ENCODE peak calls at places on chromosomes 5 and 9, in five cellular contexts. U is Calu3; A is cardiac fibroblast; V is CD8-positive, alpha-beta T cell; I is SK-N-SH. O is an unnamed sample.

GRCh38 chr9:81028504-81028903 is 660.8 kb downstream of the TLE1 start:
- DNase-seq in A (peak), V (no peak), U (peak), I (no peak), O (peak)

GRCh38 chr5:1895771-1896420 is 13.2 kb upstream of the IRX4 start:
- DNase-seq in I (no peak), V (no peak), A (no peak), U (no peak), O (no peak)

GRCh38 chr5:100409538-100409937 is 125.6 kb upstream of the FAM174A start:
- DNase-seq in I (no peak), A (no peak), V (no peak), U (no peak), O (no peak)

GRCh38 chr5:152113401-152113800 is 188.8 kb upstream of the GLRA1 start:
- DNase-seq in V (peak), A (no peak), I (no peak), U (no peak), O (peak)

GRCh38 chr9:15824310-15824709 is 271.5 kb downstream of the CCDC171 start:
- DNase-seq in I (no peak), U (no peak), A (peak), V (no peak), O (peak)

GRCh38 chr9:23044549-23044948 is 597.9 kb downstream of the DMRTA1 start:
- DNase-seq in U (no peak), A (no peak), I (no peak), V (no peak), O (no peak)

GRCh38 chr5:123721721-123722276 is 209.8 kb downstream of the CSNK1G3 start:
- DNase-seq in A (peak), I (no peak), U (no peak), V (no peak), O (no peak)

GRCh38 chr5:156367602-156368001 is 40.6 kb downstream of the SGCD start:
- DNase-seq in A (peak), U (no peak), V (no peak), I (no peak), O (peak)

GRCh38 chr5:96342581-96342980 is 90.5 kb downstream of the PCSK1 start:
- DNase-seq in U (no peak), I (no peak), A (peak), V (no peak), O (peak)

GRCh38 chr9:114460513-114461225 is 44.6 kb downstream of the WHRN start:
- DNase-seq in I (no peak), A (no peak), V (no peak), U (no peak), O (no peak)

GRCh38 chr5:115313052-115313451 is 16.6 kb upstream of the CCDC112 start:
- DNase-seq in I (no peak), U (no peak), V (no peak), A (no peak), O (no peak)

GRCh38 chr9:108621991-108622390 is 233.8 kb downstream of the ACTL7B start:
- DNase-seq in U (no peak), V (no peak), I (no peak), A (no peak), O (no peak)

GRCh38 chr9:124559871-124560270 is 52.7 kb upstream of the NR5A1 start:
- DNase-seq in A (peak), U (peak), I (no peak), V (no peak), O (peak)

GRCh38 chr9:16266648-16267276 is 603.7 kb downstream of the BNC2 start:
- DNase-seq in A (no peak), V (no peak), I (no peak), U (peak), O (peak)

GRCh38 chr5:106397700-106398099 is 1273.0 kb downstream of the EFNA5 start:
- DNase-seq in A (peak), V (no peak), U (peak), I (no peak), O (peak)

GRCh38 chr9:137582286-137582860 is 3.6 kb upstream of the DPH7 start:
- DNase-seq in A (peak), V (no peak), U (no peak), I (peak), O (no peak)

GRCh38 chr5:87020099-87020934 is 247.4 kb upstream of the RASA1 start:
- DNase-seq in V (peak), I (no peak), A (peak), U (peak), O (no peak)

GRCh38 chr9:75644649-75645048 is 245.8 kb upstream of the PCSK5 start:
- DNase-seq in V (no peak), I (no peak), U (no peak), A (no peak), O (no peak)

GRCh38 chr5:36398137-36398536 is 96.4 kb upstream of the RANBP3L start:
- DNase-seq in I (peak), U (no peak), A (peak), V (no peak), O (peak)
- TF ChIP-seq CTCF in I (peak), U (no peak), A (peak), V (no peak), O (peak)

GRCh38 chr9:136170291-136170901 is 34.5 kb downstream of the LHX3 start:
- DNase-seq in U (peak), V (peak), I (peak), A (peak), O (peak)
- TF ChIP-seq CTCF in U (peak), V (peak), I (peak), A (peak), O (peak)

DNA sequence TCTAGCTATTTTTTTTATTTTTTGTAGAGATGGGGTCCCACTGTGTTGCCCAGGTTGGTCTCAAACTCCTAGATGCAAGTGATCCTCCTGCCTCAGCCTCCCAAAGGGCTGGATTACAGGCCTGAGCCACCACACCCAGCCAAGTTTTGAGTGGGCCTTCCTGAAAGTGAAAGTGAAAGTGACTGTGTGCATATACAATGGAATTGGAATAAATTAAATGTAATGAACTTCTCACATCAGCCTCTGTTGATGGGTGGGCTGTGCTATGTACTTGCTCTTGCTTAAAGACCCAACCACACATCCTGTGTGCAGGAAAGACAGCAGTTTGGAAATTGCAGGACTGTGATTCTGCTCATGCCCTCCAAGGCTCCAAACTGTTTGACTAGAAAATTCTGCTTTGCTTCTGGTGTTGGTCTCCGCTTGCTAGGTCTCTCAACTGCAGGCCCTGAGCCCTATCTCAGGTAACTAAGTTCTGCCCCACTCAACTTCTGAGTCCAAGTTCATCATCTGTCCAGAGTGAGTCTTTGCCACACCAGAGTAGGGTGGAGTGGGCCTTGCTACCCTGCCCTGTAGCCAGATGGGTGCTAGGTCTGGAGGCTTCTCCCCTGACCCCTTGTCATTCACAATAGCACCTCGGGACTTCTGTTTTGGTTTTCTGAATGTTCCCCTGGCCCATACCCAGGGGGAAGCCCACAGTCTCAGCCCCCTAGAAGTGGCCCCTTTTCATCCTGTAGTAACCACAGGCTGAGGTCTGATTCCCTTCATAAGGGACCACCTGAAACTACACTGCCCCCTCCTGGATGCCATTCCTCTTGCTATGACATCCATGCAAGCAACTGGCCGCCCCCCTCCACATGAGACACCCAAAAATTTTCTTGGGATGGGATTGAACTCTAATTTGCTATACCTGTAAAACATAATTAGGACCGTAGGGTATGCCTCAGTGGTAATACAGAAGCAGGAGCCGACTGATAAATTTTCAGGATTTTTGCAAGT is 36.5 kb upstream of the RAD23B start:
- DNase-seq in V (no peak), A (no peak), I (no peak), U (peak), O (no peak)
- TF ChIP-seq CTCF in V (no peak), A (no peak), I (peak), U (no peak), O (no peak)

GRCh38 chr5:173468821-173469251 is 140.6 kb upstream of the STC2 start:
- DNase-seq in U (no peak), I (no peak), V (no peak), A (peak), O (no peak)

GRCh38 chr5:173473293-173473692 is 143.2 kb downstream of the BOD1 start:
- DNase-seq in I (no peak), A (no peak), U (no peak), V (no peak), O (no peak)

GRCh38 chr5:173472784-173473278 is 143.6 kb downstream of the BOD1 start:
- DNase-seq in U (no peak), I (no peak), V (no peak), A (peak), O (peak)

GRCh38 chr5:173474881-173475287 is 141.6 kb downstream of the BOD1 start:
- DNase-seq in I (no peak), V (no peak), U (no peak), A (peak), O (peak)

DNA sequence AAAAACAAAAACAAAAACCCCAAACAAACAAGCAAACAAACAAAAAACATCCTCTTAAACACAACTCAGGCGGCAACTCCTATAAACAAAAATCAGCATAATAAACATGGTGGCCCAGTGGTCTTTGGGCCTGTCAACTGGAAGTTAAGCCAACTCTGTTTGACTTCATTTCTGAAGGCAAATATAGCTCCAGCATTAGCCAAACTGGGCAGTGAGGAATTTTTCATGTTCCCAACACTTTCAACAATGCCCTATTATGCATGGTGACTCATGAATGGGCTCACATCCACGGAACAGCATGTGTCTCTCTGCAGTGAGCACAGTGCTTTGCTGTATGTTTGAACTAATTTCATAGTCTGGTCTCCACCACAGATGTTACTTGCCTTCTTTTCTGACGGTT is 143.9 kb upstream of the STC2 start:
- DNase-seq in A (peak), I (no peak), V (no peak), U (peak), O (peak)
- TF ChIP-seq CTCF in A (no peak), I (no peak), V (no peak), U (no peak), O (no peak)

DNA sequence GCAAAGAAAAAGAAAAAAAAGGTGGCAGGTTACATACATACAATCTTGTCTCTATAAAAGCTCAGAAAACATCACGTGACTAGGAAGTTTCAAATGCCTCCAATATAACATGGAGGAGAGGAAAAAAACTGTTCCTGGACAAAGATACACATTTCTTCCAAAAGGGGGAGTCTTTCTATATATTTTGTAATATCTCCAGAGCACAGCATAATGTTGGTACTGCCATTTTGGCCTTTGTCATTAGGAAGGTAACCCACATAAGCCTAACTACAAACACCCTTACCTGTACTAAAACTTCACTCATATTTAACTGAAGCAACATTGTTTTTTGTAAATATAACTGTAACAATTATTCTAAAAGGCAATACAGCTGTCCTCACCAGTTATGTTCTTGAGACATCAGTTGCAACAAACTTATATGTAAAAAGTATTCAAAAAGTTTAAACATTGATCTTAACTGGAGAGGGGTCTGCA is 1.2 kb upstream of the BTF3 start:
- DNase-seq in I (peak), A (peak), V (no peak), U (no peak), O (peak)
- TF ChIP-seq CTCF in I (peak), A (peak), V (no peak), U (peak), O (peak)

GRCh38 chr9:35912791-35913400 is 3.6 kb downstream of the SPAAR start:
- DNase-seq in A (no peak), V (no peak), I (no peak), U (no peak), O (no peak)

GRCh38 chr9:35911690-35912089 is 2.4 kb downstream of the SPAAR start:
- DNase-seq in V (no peak), U (no peak), I (no peak), A (no peak), O (no peak)

GRCh38 chr9:35909687-35910612 is 660 bp downstream of the SPAAR start:
- DNase-seq in A (peak), I (no peak), U (no peak), V (no peak), O (no peak)

GRCh38 chr9:35909274-35909673 is at the start of gene SPAAR:
- DNase-seq in V (no peak), I (no peak), U (no peak), A (no peak), O (no peak)

GRCh38 chr9:35910613-35911488 is 1.6 kb downstream of the SPAAR start:
- DNase-seq in V (peak), I (no peak), U (peak), A (peak), O (peak)
- TF ChIP-seq CTCF in V (peak), I (peak), U (peak), A (peak), O (peak)

GRCh38 chr9:120711354-120711753 is 2.9 kb downstream of the MEGF9 start:
- DNase-seq in V (no peak), U (no peak), A (no peak), I (no peak), O (peak)
- TF ChIP-seq CTCF in V (no peak), U (no peak), A (no peak), I (no peak), O (no peak)

GRCh38 chr5:179908528-179908927 is 831 bp upstream of the TBC1D9B start:
- DNase-seq in I (peak), V (no peak), A (no peak), U (no peak), O (no peak)
- TF ChIP-seq CTCF in I (peak), V (no peak), A (no peak), U (no peak), O (no peak)

GRCh38 chr5:89203611-89204010 is 320.6 kb upstream of the MEF2C start:
- DNase-seq in V (no peak), I (no peak), A (no peak), U (no peak), O (no peak)
- TF ChIP-seq CTCF in V (no peak), I (no peak), A (no peak), U (no peak), O (no peak)

GRCh38 chr5:168874713-168875380 is 295.7 kb upstream of the PANK3 start:
- DNase-seq in I (no peak), U (peak), A (peak), V (no peak), O (peak)
- TF ChIP-seq CTCF in I (peak), U (no peak), A (peak), V (no peak), O (no peak)